ENCODE peak calls at places on chromosomes 11 and 22, in ten cellular contexts. S is stimulated activated CD4-positive, alpha-beta T cell treated with anti-CD3 and anti-CD28 coated beads, Interleukin-2, amount 100 ng/mL, for 24 hours; C is tibial nerve; Z is C1 segment of cervical spinal cord; F is cardiac muscle cell; L is ecto neural progenitor cell; G is activated effector memory CD4-positive, alpha-beta T cell treated with Interleukin-2 at 50 U/mL for 16 hours; E is Daoy; H is HT1080; Q is activated CD8-positive, alpha-beta T cell treated with anti-CD3 and anti-CD28 coated beads, Interleukin-2, amount 10 ng/mL, durations not matched to agents 7 days and 5 days. A is an unnamed sample.

GRCh38 chr11:14308114-14308896 is 50.7 kb downstream of the RRAS2 start:
- DNase-seq in S (no peak), C (no peak), Z (no peak), F (peak; percentile 65), L (no peak), G (no peak), E (peak; percentile 35), H (peak; percentile 18), Q (no peak), A (no peak)

GRCh38 chr11:2558402-2558801 is 113.6 kb downstream of the KCNQ1 start:
- DNase-seq in S (no peak), C (no peak), Z (no peak), F (no peak), L (no peak), G (no peak), E (no peak), H (no peak), Q (no peak), A (no peak)

GRCh38 chr11:71949034-71949433 is 20.2 kb downstream of the RNF121 start:
- DNase-seq in S (no peak), C (no peak), Z (no peak), F (no peak), L (no peak), G (no peak), E (no peak), H (no peak), Q (no peak), A (no peak)

GRCh38 chr11:79170289-79170688 is 270.5 kb downstream of the TENM4 start:
- DNase-seq in S (no peak), C (no peak), Z (no peak), F (no peak), L (no peak), G (no peak), E (no peak), H (no peak), Q (no peak), A (no peak)

GRCh38 chr11:129853508-129854228 is 38.0 kb downstream of the TMEM45B start:
- DNase-seq in S (peak; percentile 46), C (no peak), Z (no peak), F (peak; percentile 58), L (no peak), G (peak; percentile 88), E (peak; percentile 41), H (no peak), Q (peak; percentile 81), A (no peak)

GRCh38 chr22:29190051-29190450 is 15.6 kb upstream of the EMID1 start:
- DNase-seq in S (no peak), C (no peak), Z (no peak), F (no peak), L (no peak), G (no peak), E (no peak), H (no peak), Q (no peak), A (no peak)

GRCh38 chr11:90363739-90364138 is 140.9 kb upstream of the CHORDC1 start:
- DNase-seq in S (no peak), C (no peak), Z (no peak), F (no peak), L (no peak), G (no peak), E (no peak), H (no peak), Q (no peak), A (no peak)

GRCh38 chr11:33043221-33043833 is 4.0 kb downstream of the TCP11L1 start:
- DNase-seq in S (no peak), C (no peak), Z (no peak), F (no peak), L (no peak), G (no peak), E (no peak), H (no peak), Q (no peak), A (no peak)

GRCh38 chr11:31656051-31656450 is 146.5 kb downstream of the ELP4 start:
- DNase-seq in S (no peak), C (no peak), Z (no peak), F (peak; percentile 18), L (no peak), G (no peak), E (peak; percentile 4), H (peak; percentile 8), Q (no peak), A (no peak)

GRCh38 chr22:30210235-30210831 is 36.2 kb downstream of the LIF start:
- DNase-seq in S (no peak), C (no peak), Z (peak; percentile 6), F (peak; percentile 84), L (peak; percentile 59), G (no peak), E (peak; percentile 96), H (peak; percentile 99), Q (no peak), A (peak; percentile 98)

GRCh38 chr11:37914859-37915258 is 1316.8 kb upstream of the RAG2 start:
- DNase-seq in S (no peak), C (no peak), Z (no peak), F (no peak), L (no peak), G (no peak), E (no peak), H (no peak), Q (no peak), A (no peak)

GRCh38 chr11:121435132-121435531 is 17.0 kb upstream of the SORL1 start:
- DNase-seq in S (no peak), C (no peak), Z (no peak), F (no peak), L (no peak), G (no peak), E (no peak), H (no peak), Q (no peak), A (no peak)

GRCh38 chr11:2988996-2989395 is 3.1 kb downstream of the NAP1L4 start:
- DNase-seq in S (no peak), C (no peak), Z (no peak), F (no peak), L (no peak), G (no peak), E (no peak), H (no peak), Q (no peak), A (no peak)